ENCODE peak calls at places on chromosomes 7 and 10, in seven cellular contexts. One of them, this sample, is unnamed.

GRCh38 chr7:120733143-120733542 is 124.8 kb downstream of the TSPAN12 start:
- DNase-seq in Caki2: peak; percentile 66
- DNase-seq in foreskin melanocyte: no peak
- DNase-seq in activated CD4-positive, CD25-positive, alpha-beta regulatory T cell: no peak
- DNase-seq in adrenal gland: no peak
- DNase-seq in stimulated activated CD4-positive, alpha-beta T cell treated with anti-CD3 and anti-CD28 coated beads, Interleukin-15, amount 100 ng/mL, for 48 hours: no peak
- DNase-seq in stimulated activated CD8-positive, alpha-beta memory T cell treated with anti-CD3 and anti-CD28 coated beads, Interleukin-12 subunit alpha, Interleukin-12 subunit beta, amount 100 ng/mL, for 4 hours: no peak
- DNase-seq in this sample: no peak

GRCh38 chr7:44889096-44889775 is 3.9 kb upstream of the PURB start:
- DNase-seq in stimulated activated CD8-positive, alpha-beta memory T cell treated with anti-CD3 and anti-CD28 coated beads, Interleukin-12 subunit alpha, Interleukin-12 subunit beta, amount 100 ng/mL, for 4 hours: no peak
- DNase-seq in foreskin melanocyte: no peak
- DNase-seq in activated CD4-positive, CD25-positive, alpha-beta regulatory T cell: no peak
- DNase-seq in stimulated activated CD4-positive, alpha-beta T cell treated with anti-CD3 and anti-CD28 coated beads, Interleukin-15, amount 100 ng/mL, for 48 hours: no peak
- DNase-seq in Caki2: no peak
- DNase-seq in adrenal gland: no peak
- DNase-seq in this sample: no peak

GRCh38 chr7:153524070-153524601 is 528.1 kb upstream of the DPP6 start:
- DNase-seq in foreskin melanocyte: no peak
- DNase-seq in stimulated activated CD8-positive, alpha-beta memory T cell treated with anti-CD3 and anti-CD28 coated beads, Interleukin-12 subunit alpha, Interleukin-12 subunit beta, amount 100 ng/mL, for 4 hours: no peak
- DNase-seq in activated CD4-positive, CD25-positive, alpha-beta regulatory T cell: no peak
- DNase-seq in adrenal gland: no peak
- DNase-seq in stimulated activated CD4-positive, alpha-beta T cell treated with anti-CD3 and anti-CD28 coated beads, Interleukin-15, amount 100 ng/mL, for 48 hours: no peak
- DNase-seq in Caki2: no peak
- DNase-seq in this sample: no peak

GRCh38 chr10:128125416-128125943 is 743 bp downstream of the MKI67 start:
- DNase-seq in adrenal gland: no peak
- DNase-seq in stimulated activated CD8-positive, alpha-beta memory T cell treated with anti-CD3 and anti-CD28 coated beads, Interleukin-12 subunit alpha, Interleukin-12 subunit beta, amount 100 ng/mL, for 4 hours: no peak
- DNase-seq in activated CD4-positive, CD25-positive, alpha-beta regulatory T cell: no peak
- DNase-seq in foreskin melanocyte: no peak
- DNase-seq in stimulated activated CD4-positive, alpha-beta T cell treated with anti-CD3 and anti-CD28 coated beads, Interleukin-15, amount 100 ng/mL, for 48 hours: no peak
- DNase-seq in Caki2: no peak
- DNase-seq in this sample: no peak

GRCh38 chr10:119770928-119771327 is 45.1 kb downstream of the INPP5F start:
- DNase-seq in Caki2: no peak
- DNase-seq in activated CD4-positive, CD25-positive, alpha-beta regulatory T cell: no peak
- DNase-seq in foreskin melanocyte: no peak
- DNase-seq in adrenal gland: no peak
- DNase-seq in stimulated activated CD4-positive, alpha-beta T cell treated with anti-CD3 and anti-CD28 coated beads, Interleukin-15, amount 100 ng/mL, for 48 hours: no peak
- DNase-seq in stimulated activated CD8-positive, alpha-beta memory T cell treated with anti-CD3 and anti-CD28 coated beads, Interleukin-12 subunit alpha, Interleukin-12 subunit beta, amount 100 ng/mL, for 4 hours: no peak
- DNase-seq in this sample: no peak

GRCh38 chr10:109959571-109960145 is 36.3 kb upstream of the XPNPEP1 start:
- DNase-seq in Caki2: no peak
- DNase-seq in foreskin melanocyte: no peak
- DNase-seq in adrenal gland: no peak
- DNase-seq in stimulated activated CD4-positive, alpha-beta T cell treated with anti-CD3 and anti-CD28 coated beads, Interleukin-15, amount 100 ng/mL, for 48 hours: no peak
- DNase-seq in stimulated activated CD8-positive, alpha-beta memory T cell treated with anti-CD3 and anti-CD28 coated beads, Interleukin-12 subunit alpha, Interleukin-12 subunit beta, amount 100 ng/mL, for 4 hours: no peak
- DNase-seq in activated CD4-positive, CD25-positive, alpha-beta regulatory T cell: no peak
- DNase-seq in this sample: no peak

GRCh38 chr10:11824825-11825224 is 1.7 kb downstream of the PROSER2 start:
- DNase-seq in stimulated activated CD4-positive, alpha-beta T cell treated with anti-CD3 and anti-CD28 coated beads, Interleukin-15, amount 100 ng/mL, for 48 hours: no peak
- DNase-seq in adrenal gland: no peak
- DNase-seq in foreskin melanocyte: no peak
- DNase-seq in activated CD4-positive, CD25-positive, alpha-beta regulatory T cell: no peak
- DNase-seq in Caki2: no peak
- DNase-seq in stimulated activated CD8-positive, alpha-beta memory T cell treated with anti-CD3 and anti-CD28 coated beads, Interleukin-12 subunit alpha, Interleukin-12 subunit beta, amount 100 ng/mL, for 4 hours: no peak
- DNase-seq in this sample: peak; percentile 31

GRCh38 chr10:69655124-69655867 is 25.2 kb downstream of the FAM241B start:
- DNase-seq in stimulated activated CD4-positive, alpha-beta T cell treated with anti-CD3 and anti-CD28 coated beads, Interleukin-15, amount 100 ng/mL, for 48 hours: no peak
- DNase-seq in foreskin melanocyte: no peak
- DNase-seq in stimulated activated CD8-positive, alpha-beta memory T cell treated with anti-CD3 and anti-CD28 coated beads, Interleukin-12 subunit alpha, Interleukin-12 subunit beta, amount 100 ng/mL, for 4 hours: no peak
- DNase-seq in activated CD4-positive, CD25-positive, alpha-beta regulatory T cell: no peak
- DNase-seq in Caki2: no peak
- DNase-seq in adrenal gland: no peak
- DNase-seq in this sample: no peak

GRCh38 chr10:54985732-54986131 is 184.7 kb upstream of the PCDH15 start:
- DNase-seq in activated CD4-positive, CD25-positive, alpha-beta regulatory T cell: no peak
- DNase-seq in stimulated activated CD4-positive, alpha-beta T cell treated with anti-CD3 and anti-CD28 coated beads, Interleukin-15, amount 100 ng/mL, for 48 hours: no peak
- DNase-seq in stimulated activated CD8-positive, alpha-beta memory T cell treated with anti-CD3 and anti-CD28 coated beads, Interleukin-12 subunit alpha, Interleukin-12 subunit beta, amount 100 ng/mL, for 4 hours: no peak
- DNase-seq in Caki2: no peak
- DNase-seq in foreskin melanocyte: no peak
- DNase-seq in adrenal gland: no peak
- DNase-seq in this sample: no peak

GRCh38 chr7:93092757-93093370 is 24.9 kb downstream of the SAMD9 start:
- DNase-seq in stimulated activated CD4-positive, alpha-beta T cell treated with anti-CD3 and anti-CD28 coated beads, Interleukin-15, amount 100 ng/mL, for 48 hours: no peak
- DNase-seq in foreskin melanocyte: peak; percentile 22
- DNase-seq in stimulated activated CD8-positive, alpha-beta memory T cell treated with anti-CD3 and anti-CD28 coated beads, Interleukin-12 subunit alpha, Interleukin-12 subunit beta, amount 100 ng/mL, for 4 hours: no peak
- DNase-seq in Caki2: no peak
- DNase-seq in adrenal gland: no peak
- DNase-seq in activated CD4-positive, CD25-positive, alpha-beta regulatory T cell: no peak
- DNase-seq in this sample: no peak

GRCh38 chr7:70618020-70618551 is 513.9 kb upstream of the GALNT17 start:
- DNase-seq in stimulated activated CD8-positive, alpha-beta memory T cell treated with anti-CD3 and anti-CD28 coated beads, Interleukin-12 subunit alpha, Interleukin-12 subunit beta, amount 100 ng/mL, for 4 hours: no peak
- DNase-seq in activated CD4-positive, CD25-positive, alpha-beta regulatory T cell: no peak
- DNase-seq in Caki2: no peak
- DNase-seq in adrenal gland: no peak
- DNase-seq in stimulated activated CD4-positive, alpha-beta T cell treated with anti-CD3 and anti-CD28 coated beads, Interleukin-15, amount 100 ng/mL, for 48 hours: no peak
- DNase-seq in foreskin melanocyte: no peak
- DNase-seq in this sample: no peak

GRCh38 chr7:23662124-23662982 is 17.6 kb upstream of the FAM221A start:
- DNase-seq in activated CD4-positive, CD25-positive, alpha-beta regulatory T cell: no peak
- DNase-seq in Caki2: no peak
- DNase-seq in adrenal gland: no peak
- DNase-seq in stimulated activated CD8-positive, alpha-beta memory T cell treated with anti-CD3 and anti-CD28 coated beads, Interleukin-12 subunit alpha, Interleukin-12 subunit beta, amount 100 ng/mL, for 4 hours: no peak
- DNase-seq in foreskin melanocyte: no peak
- DNase-seq in stimulated activated CD4-positive, alpha-beta T cell treated with anti-CD3 and anti-CD28 coated beads, Interleukin-15, amount 100 ng/mL, for 48 hours: no peak
- DNase-seq in this sample: no peak

GRCh38 chr7:44769381-44770209 is 20.9 kb downstream of the ZMIZ2 start:
- DNase-seq in foreskin melanocyte: no peak
- DNase-seq in activated CD4-positive, CD25-positive, alpha-beta regulatory T cell: no peak
- DNase-seq in adrenal gland: no peak
- DNase-seq in Caki2: peak; percentile 18
- DNase-seq in stimulated activated CD4-positive, alpha-beta T cell treated with anti-CD3 and anti-CD28 coated beads, Interleukin-15, amount 100 ng/mL, for 48 hours: no peak
- DNase-seq in stimulated activated CD8-positive, alpha-beta memory T cell treated with anti-CD3 and anti-CD28 coated beads, Interleukin-12 subunit alpha, Interleukin-12 subunit beta, amount 100 ng/mL, for 4 hours: no peak
- DNase-seq in this sample: no peak

GRCh38 chr7:70582921-70583895 is 548.7 kb upstream of the GALNT17 start:
- DNase-seq in Caki2: no peak
- DNase-seq in activated CD4-positive, CD25-positive, alpha-beta regulatory T cell: no peak
- DNase-seq in adrenal gland: no peak
- DNase-seq in foreskin melanocyte: no peak
- DNase-seq in stimulated activated CD4-positive, alpha-beta T cell treated with anti-CD3 and anti-CD28 coated beads, Interleukin-15, amount 100 ng/mL, for 48 hours: no peak
- DNase-seq in stimulated activated CD8-positive, alpha-beta memory T cell treated with anti-CD3 and anti-CD28 coated beads, Interleukin-12 subunit alpha, Interleukin-12 subunit beta, amount 100 ng/mL, for 4 hours: no peak
- DNase-seq in this sample: no peak

GRCh38 chr7:148633761-148634160 is 43.2 kb downstream of the C7orf33 start:
- DNase-seq in adrenal gland: no peak
- DNase-seq in foreskin melanocyte: no peak
- DNase-seq in activated CD4-positive, CD25-positive, alpha-beta regulatory T cell: no peak
- DNase-seq in Caki2: no peak
- DNase-seq in stimulated activated CD8-positive, alpha-beta memory T cell treated with anti-CD3 and anti-CD28 coated beads, Interleukin-12 subunit alpha, Interleukin-12 subunit beta, amount 100 ng/mL, for 4 hours: no peak
- DNase-seq in stimulated activated CD4-positive, alpha-beta T cell treated with anti-CD3 and anti-CD28 coated beads, Interleukin-15, amount 100 ng/mL, for 48 hours: no peak
- DNase-seq in this sample: no peak

GRCh38 chr7:142960955-142961512 is 1.1 kb downstream of the KEL start:
- DNase-seq in adrenal gland: no peak
- DNase-seq in activated CD4-positive, CD25-positive, alpha-beta regulatory T cell: no peak
- DNase-seq in stimulated activated CD4-positive, alpha-beta T cell treated with anti-CD3 and anti-CD28 coated beads, Interleukin-15, amount 100 ng/mL, for 48 hours: no peak
- DNase-seq in Caki2: no peak
- DNase-seq in foreskin melanocyte: no peak
- DNase-seq in stimulated activated CD8-positive, alpha-beta memory T cell treated with anti-CD3 and anti-CD28 coated beads, Interleukin-12 subunit alpha, Interleukin-12 subunit beta, amount 100 ng/mL, for 4 hours: no peak
- DNase-seq in this sample: no peak

GRCh38 chr10:25604591-25604990 is 329.4 kb upstream of the MYO3A start:
- DNase-seq in stimulated activated CD4-positive, alpha-beta T cell treated with anti-CD3 and anti-CD28 coated beads, Interleukin-15, amount 100 ng/mL, for 48 hours: no peak
- DNase-seq in Caki2: no peak
- DNase-seq in activated CD4-positive, CD25-positive, alpha-beta regulatory T cell: no peak
- DNase-seq in adrenal gland: no peak
- DNase-seq in foreskin melanocyte: no peak
- DNase-seq in stimulated activated CD8-positive, alpha-beta memory T cell treated with anti-CD3 and anti-CD28 coated beads, Interleukin-12 subunit alpha, Interleukin-12 subunit beta, amount 100 ng/mL, for 4 hours: no peak
- DNase-seq in this sample: no peak

GRCh38 chr10:113754768-113755167 is 3.3 kb downstream of the PLEKHS1 start:
- DNase-seq in foreskin melanocyte: no peak
- DNase-seq in stimulated activated CD4-positive, alpha-beta T cell treated with anti-CD3 and anti-CD28 coated beads, Interleukin-15, amount 100 ng/mL, for 48 hours: no peak
- DNase-seq in Caki2: no peak
- DNase-seq in activated CD4-positive, CD25-positive, alpha-beta regulatory T cell: no peak
- DNase-seq in stimulated activated CD8-positive, alpha-beta memory T cell treated with anti-CD3 and anti-CD28 coated beads, Interleukin-12 subunit alpha, Interleukin-12 subunit beta, amount 100 ng/mL, for 4 hours: no peak
- DNase-seq in adrenal gland: no peak
- DNase-seq in this sample: peak; percentile 20

GRCh38 chr7:117970806-117971205 is 97.6 kb upstream of the CTTNBP2 start:
- DNase-seq in foreskin melanocyte: no peak
- DNase-seq in Caki2: peak; percentile 18
- DNase-seq in stimulated activated CD8-positive, alpha-beta memory T cell treated with anti-CD3 and anti-CD28 coated beads, Interleukin-12 subunit alpha, Interleukin-12 subunit beta, amount 100 ng/mL, for 4 hours: no peak
- DNase-seq in stimulated activated CD4-positive, alpha-beta T cell treated with anti-CD3 and anti-CD28 coated beads, Interleukin-15, amount 100 ng/mL, for 48 hours: no peak
- DNase-seq in activated CD4-positive, CD25-positive, alpha-beta regulatory T cell: no peak
- DNase-seq in adrenal gland: no peak
- DNase-seq in this sample: no peak

GRCh38 chr10:33376976-33377657 is 42.6 kb upstream of the NRP1 start:
- DNase-seq in activated CD4-positive, CD25-positive, alpha-beta regulatory T cell: no peak
- DNase-seq in foreskin melanocyte: peak; percentile 9
- DNase-seq in adrenal gland: no peak
- DNase-seq in Caki2: peak; percentile 27
- DNase-seq in stimulated activated CD8-positive, alpha-beta memory T cell treated with anti-CD3 and anti-CD28 coated beads, Interleukin-12 subunit alpha, Interleukin-12 subunit beta, amount 100 ng/mL, for 4 hours: no peak
- DNase-seq in stimulated activated CD4-positive, alpha-beta T cell treated with anti-CD3 and anti-CD28 coated beads, Interleukin-15, amount 100 ng/mL, for 48 hours: no peak
- DNase-seq in this sample: no peak

GRCh38 chr10:97519342-97519741 is 20.6 kb downstream of the UBTD1 start:
- DNase-seq in Caki2: no peak
- DNase-seq in stimulated activated CD8-positive, alpha-beta memory T cell treated with anti-CD3 and anti-CD28 coated beads, Interleukin-12 subunit alpha, Interleukin-12 subunit beta, amount 100 ng/mL, for 4 hours: no peak
- DNase-seq in foreskin melanocyte: no peak
- DNase-seq in activated CD4-positive, CD25-positive, alpha-beta regulatory T cell: no peak
- DNase-seq in adrenal gland: no peak
- DNase-seq in stimulated activated CD4-positive, alpha-beta T cell treated with anti-CD3 and anti-CD28 coated beads, Interleukin-15, amount 100 ng/mL, for 48 hours: no peak
- DNase-seq in this sample: no peak

GRCh38 chr10:93494494-93494893 is 1.9 kb upstream of the CEP55 start:
- DNase-seq in adrenal gland: no peak
- DNase-seq in stimulated activated CD8-positive, alpha-beta memory T cell treated with anti-CD3 and anti-CD28 coated beads, Interleukin-12 subunit alpha, Interleukin-12 subunit beta, amount 100 ng/mL, for 4 hours: no peak
- DNase-seq in foreskin melanocyte: no peak
- DNase-seq in Caki2: no peak
- DNase-seq in activated CD4-positive, CD25-positive, alpha-beta regulatory T cell: no peak
- DNase-seq in stimulated activated CD4-positive, alpha-beta T cell treated with anti-CD3 and anti-CD28 coated beads, Interleukin-15, amount 100 ng/mL, for 48 hours: no peak
- DNase-seq in this sample: no peak

GRCh38 chr7:96657347-96658010 is 52.2 kb downstream of the SEM1 start:
- DNase-seq in adrenal gland: no peak
- DNase-seq in Caki2: peak; percentile 16
- DNase-seq in stimulated activated CD4-positive, alpha-beta T cell treated with anti-CD3 and anti-CD28 coated beads, Interleukin-15, amount 100 ng/mL, for 48 hours: no peak
- DNase-seq in foreskin melanocyte: no peak
- DNase-seq in stimulated activated CD8-positive, alpha-beta memory T cell treated with anti-CD3 and anti-CD28 coated beads, Interleukin-12 subunit alpha, Interleukin-12 subunit beta, amount 100 ng/mL, for 4 hours: no peak
- DNase-seq in activated CD4-positive, CD25-positive, alpha-beta regulatory T cell: no peak
- DNase-seq in this sample: no peak

This sample was measured in mucosa of gallbladder.